ENCODE peak calls at places on chromosome 1, in eight cellular contexts. One of them, this sample, is unnamed.

GRCh38 chr1:30034627-30035521 is 688.5 kb downstream of the MATN1 start:
- DNase-seq in mesenchymal stem cell: no peak
- DNase-seq in T-helper 9 cell: no peak
- DNase-seq in GM13977: no peak
- DNase-seq in pancreas: no peak
- DNase-seq in B cell: no peak
- DNase-seq in left ventricle myocardium superior: no peak
- DNase-seq in stimulated activated CD4-positive, alpha-beta T cell treated with anti-CD3 and anti-CD28 coated beads, Interleukin-12 subunit alpha, Interleukin-12 subunit beta, amount 100 ng/mL, for 24 hours: no peak
- DNase-seq in this sample: no peak

GRCh38 chr1:36411674-36412648 is 14.3 kb upstream of the LSM10 start:
- DNase-seq in mesenchymal stem cell: peak
- DNase-seq in T-helper 9 cell: no peak
- DNase-seq in GM13977: no peak
- DNase-seq in pancreas: no peak
- DNase-seq in B cell: no peak
- DNase-seq in left ventricle myocardium superior: no peak
- DNase-seq in stimulated activated CD4-positive, alpha-beta T cell treated with anti-CD3 and anti-CD28 coated beads, Interleukin-12 subunit alpha, Interleukin-12 subunit beta, amount 100 ng/mL, for 24 hours: no peak
- DNase-seq in this sample: no peak

GRCh38 chr1:224245188-224245587 is 62.1 kb downstream of the DEGS1 start:
- DNase-seq in mesenchymal stem cell: peak
- DNase-seq in T-helper 9 cell: no peak
- DNase-seq in GM13977: no peak
- DNase-seq in pancreas: no peak
- DNase-seq in B cell: peak
- DNase-seq in left ventricle myocardium superior: peak
- DNase-seq in stimulated activated CD4-positive, alpha-beta T cell treated with anti-CD3 and anti-CD28 coated beads, Interleukin-12 subunit alpha, Interleukin-12 subunit beta, amount 100 ng/mL, for 24 hours: no peak
- DNase-seq in this sample: no peak

GRCh38 chr1:12229835-12230548 is at the start of gene VPS13D:
- DNase-seq in mesenchymal stem cell: peak
- DNase-seq in T-helper 9 cell: peak
- DNase-seq in GM13977: peak
- DNase-seq in pancreas: peak
- DNase-seq in B cell: peak
- DNase-seq in left ventricle myocardium superior: peak
- DNase-seq in stimulated activated CD4-positive, alpha-beta T cell treated with anti-CD3 and anti-CD28 coated beads, Interleukin-12 subunit alpha, Interleukin-12 subunit beta, amount 100 ng/mL, for 24 hours: peak
- DNase-seq in this sample: peak

GRCh38 chr1:6788946-6789345 is 3.7 kb downstream of the CAMTA1 start:
- DNase-seq in mesenchymal stem cell: no peak
- DNase-seq in T-helper 9 cell: no peak
- DNase-seq in GM13977: no peak
- DNase-seq in pancreas: no peak
- DNase-seq in B cell: no peak
- DNase-seq in left ventricle myocardium superior: no peak
- DNase-seq in stimulated activated CD4-positive, alpha-beta T cell treated with anti-CD3 and anti-CD28 coated beads, Interleukin-12 subunit alpha, Interleukin-12 subunit beta, amount 100 ng/mL, for 24 hours: no peak
- DNase-seq in this sample: no peak

GRCh38 chr1:31562707-31563360 is 13.5 kb upstream of the TINAGL1 start:
- DNase-seq in mesenchymal stem cell: peak
- DNase-seq in T-helper 9 cell: no peak
- DNase-seq in GM13977: no peak
- DNase-seq in pancreas: no peak
- DNase-seq in B cell: no peak
- DNase-seq in left ventricle myocardium superior: no peak
- DNase-seq in stimulated activated CD4-positive, alpha-beta T cell treated with anti-CD3 and anti-CD28 coated beads, Interleukin-12 subunit alpha, Interleukin-12 subunit beta, amount 100 ng/mL, for 24 hours: no peak
- DNase-seq in this sample: no peak

GRCh38 chr1:197776348-197777082 is 1.2 kb upstream of the DENND1B start:
- DNase-seq in mesenchymal stem cell: peak
- DNase-seq in T-helper 9 cell: no peak
- DNase-seq in GM13977: peak
- DNase-seq in pancreas: no peak
- DNase-seq in B cell: no peak
- DNase-seq in left ventricle myocardium superior: no peak
- DNase-seq in stimulated activated CD4-positive, alpha-beta T cell treated with anti-CD3 and anti-CD28 coated beads, Interleukin-12 subunit alpha, Interleukin-12 subunit beta, amount 100 ng/mL, for 24 hours: peak
- DNase-seq in this sample: no peak

GRCh38 chr1:55484173-55484572 is 269.0 kb upstream of the USP24 start:
- DNase-seq in mesenchymal stem cell: no peak
- DNase-seq in T-helper 9 cell: no peak
- DNase-seq in GM13977: no peak
- DNase-seq in pancreas: no peak
- DNase-seq in B cell: no peak
- DNase-seq in left ventricle myocardium superior: no peak
- DNase-seq in stimulated activated CD4-positive, alpha-beta T cell treated with anti-CD3 and anti-CD28 coated beads, Interleukin-12 subunit alpha, Interleukin-12 subunit beta, amount 100 ng/mL, for 24 hours: no peak
- DNase-seq in this sample: no peak

GRCh38 chr1:213977486-213977842 is 10.3 kb upstream of the PROX1 start:
- DNase-seq in mesenchymal stem cell: no peak
- DNase-seq in T-helper 9 cell: no peak
- DNase-seq in GM13977: no peak
- DNase-seq in pancreas: no peak
- DNase-seq in B cell: no peak
- DNase-seq in left ventricle myocardium superior: peak
- DNase-seq in stimulated activated CD4-positive, alpha-beta T cell treated with anti-CD3 and anti-CD28 coated beads, Interleukin-12 subunit alpha, Interleukin-12 subunit beta, amount 100 ng/mL, for 24 hours: no peak
- DNase-seq in this sample: no peak